ENCODE peak calls at places on chromosomes 2 and 18, in five cellular contexts. A, B, Z, Y and J are unnamed samples.

GRCh38 chr2:12278217-12278755 is 438.4 kb upstream of the TRIB2 start:
- DNase-seq in A (no peak), B (no peak), Z (no peak), Y (no peak), J (no peak)

GRCh38 chr2:49490710-49491109 is 336.4 kb upstream of the FSHR start:
- DNase-seq in A (peak), B (peak), Z (no peak), Y (no peak), J (no peak)

GRCh38 chr2:183680573-183680972 is 556.3 kb downstream of the NUP35 start:
- DNase-seq in A (no peak), B (no peak), Z (no peak), Y (no peak), J (no peak)

GRCh38 chr2:187684181-187684580 is 129.9 kb upstream of the TFPI start:
- DNase-seq in A (no peak), B (no peak), Z (no peak), Y (no peak), J (no peak)

GRCh38 chr2:176814740-176815367 is 397.7 kb upstream of the HNRNPA3 start:
- DNase-seq in A (no peak), B (no peak), Z (peak), Y (no peak), J (no peak)

GRCh38 chr2:135903650-135904049 is 27.4 kb upstream of the MCM6 start:
- DNase-seq in A (no peak), B (no peak), Z (no peak), Y (no peak), J (no peak)

GRCh38 chr18:69948919-69949537 is 1.4 kb upstream of the CD226 start:
- DNase-seq in A (no peak), B (peak), Z (peak), Y (peak), J (no peak)

GRCh38 chr2:156017486-156017885 is 315.0 kb downstream of the NR4A2 start:
- DNase-seq in A (no peak), B (no peak), Z (no peak), Y (no peak), J (no peak)

GRCh38 chr18:31591628-31592027 is at the start of gene TTR:
- DNase-seq in A (no peak), B (no peak), Z (no peak), Y (no peak), J (no peak)

GRCh38 chr18:28905509-28905908 is 728.6 kb upstream of the CDH2 start:
- DNase-seq in A (no peak), B (no peak), Z (no peak), Y (no peak), J (no peak)

GRCh38 chr2:41902892-41903291 is 144.9 kb upstream of the PKDCC start:
- DNase-seq in A (no peak), B (no peak), Z (no peak), Y (no peak), J (no peak)

GRCh38 chr2:31997653-31998052 is 13.2 kb downstream of the MEMO1 start:
- DNase-seq in A (no peak), B (no peak), Z (no peak), Y (no peak), J (no peak)

GRCh38 chr18:22879279-22879678 is 53.8 kb upstream of the RBBP8 start:
- DNase-seq in A (no peak), B (no peak), Z (no peak), Y (no peak), J (no peak)

GRCh38 chr2:150168596-150168995 is 318.9 kb downstream of the RND3 start:
- DNase-seq in A (no peak), B (no peak), Z (no peak), Y (no peak), J (no peak)

GRCh38 chr2:107801498-107801897 is 25.2 kb upstream of the RGPD4 start:
- DNase-seq in A (no peak), B (peak), Z (no peak), Y (no peak), J (no peak)

GRCh38 chr2:181022652-181023051 is 42.2 kb downstream of the UBE2E3 start:
- DNase-seq in A (no peak), B (no peak), Z (no peak), Y (no peak), J (no peak)

GRCh38 chr2:236744316-236745105 is 174.9 kb downstream of the ACKR3 start:
- DNase-seq in A (no peak), B (no peak), Z (no peak), Y (no peak), J (no peak)

GRCh38 chr2:33134086-33134763 is 187.5 kb downstream of the LTBP1 start:
- DNase-seq in A (no peak), B (no peak), Z (no peak), Y (peak), J (no peak)

GRCh38 chr2:84697895-84698294 is 181.6 kb downstream of the DNAH6 start:
- DNase-seq in A (no peak), B (no peak), Z (no peak), Y (no peak), J (no peak)

GRCh38 chr2:239318790-239319189 is 82.0 kb downstream of the HDAC4 start:
- DNase-seq in A (peak), B (peak), Z (no peak), Y (no peak), J (no peak)

GRCh38 chr2:158993721-158994587 is 25.5 kb downstream of the TANC1 start:
- DNase-seq in A (no peak), B (no peak), Z (no peak), Y (no peak), J (no peak)

GRCh38 chr2:213920014-213920413 is 490.8 kb upstream of the VWC2L start:
- DNase-seq in A (no peak), B (no peak), Z (no peak), Y (no peak), J (no peak)

GRCh38 chr2:224309216-224309615 is 92.7 kb downstream of the FAM124B start:
- DNase-seq in A (no peak), B (no peak), Z (no peak), Y (no peak), J (no peak)

GRCh38 chr18:50839341-50839740 is 19.5 kb upstream of the MRO start:
- DNase-seq in A (no peak), B (no peak), Z (no peak), Y (no peak), J (no peak)

GRCh38 chr2:64866797-64867196 is 122.4 kb upstream of the SLC1A4 start:
- DNase-seq in A (no peak), B (no peak), Z (no peak), Y (no peak), J (no peak)

GRCh38 chr18:31247574-31248199 is 70.3 kb upstream of the DSG1 start:
- DNase-seq in A (no peak), B (no peak), Z (no peak), Y (no peak), J (no peak)

GRCh38 chr2:96527052-96527964 is 9.2 kb upstream of the ARID5A start:
- DNase-seq in A (peak), B (peak), Z (peak), Y (no peak), J (no peak)

GRCh38 chr2:218984239-218985020 is 554 bp downstream of the FEV start:
- DNase-seq in A (peak), B (peak), Z (no peak), Y (no peak), J (no peak)

GRCh38 chr2:207869784-207870778 is 100.4 kb upstream of the FZD5 start:
- DNase-seq in A (no peak), B (no peak), Z (peak), Y (no peak), J (no peak)

GRCh38 chr2:112164876-112165275 is 26.7 kb downstream of the FBLN7 start:
- DNase-seq in A (peak), B (no peak), Z (no peak), Y (no peak), J (no peak)

GRCh38 chr2:112118148-112118547 is 20.0 kb upstream of the FBLN7 start:
- DNase-seq in A (no peak), B (no peak), Z (no peak), Y (no peak), J (no peak)

GRCh38 chr2:81901017-81901416 is 1596.5 kb upstream of the LRRTM1 start:
- DNase-seq in A (no peak), B (no peak), Z (no peak), Y (no peak), J (no peak)
- TF ChIP-seq CTCF in A (peak), B (peak), Z (no peak), Y (no peak), J (no peak)

GRCh38 chr2:43748333-43748732 is 25.5 kb upstream of the DYNC2LI1 start:
- DNase-seq in A (no peak), B (no peak), Z (no peak), Y (no peak), J (no peak)

GRCh38 chr2:43749583-43749982 is 24.3 kb upstream of the DYNC2LI1 start:
- DNase-seq in A (no peak), B (no peak), Z (no peak), Y (no peak), J (no peak)

GRCh38 chr2:43754180-43754579 is 19.7 kb upstream of the DYNC2LI1 start:
- DNase-seq in A (no peak), B (no peak), Z (no peak), Y (no peak), J (no peak)

DNA sequence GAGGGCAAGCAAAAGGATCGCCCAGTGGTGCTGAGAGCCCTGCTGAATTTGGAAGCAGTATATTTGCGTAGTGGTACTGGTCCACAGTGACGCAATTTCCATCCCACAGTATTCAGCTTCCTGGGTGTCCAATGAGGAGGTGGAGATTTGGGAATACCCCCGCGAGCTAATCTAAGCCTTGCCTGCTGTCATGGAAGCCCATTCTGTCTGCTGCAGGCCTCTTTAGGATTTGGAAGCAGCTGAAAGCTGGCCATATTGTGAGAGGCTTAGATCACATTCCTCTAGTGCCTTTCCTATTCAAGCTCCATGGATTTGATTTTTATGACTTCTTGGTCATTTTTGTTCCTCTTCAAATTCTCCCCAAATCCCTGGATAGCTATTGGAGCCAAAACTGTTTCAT is 22.4 kb upstream of the DYNC2LI1 start:
- DNase-seq in A (no peak), B (no peak), Z (no peak), Y (no peak), J (no peak)
- H3K27ac ChIP-seq in A (no peak), B (no peak), Z (no peak), Y (no peak), J (no peak)

GRCh38 chr2:227415538-227416424 is 28.0 kb upstream of the SCYGR1 start:
- DNase-seq in A (no peak), B (no peak), Z (no peak), Y (no peak), J (no peak)
- TF ChIP-seq CTCF in A (no peak), B (no peak), Z (no peak), Y (no peak), J (no peak)

DNA sequence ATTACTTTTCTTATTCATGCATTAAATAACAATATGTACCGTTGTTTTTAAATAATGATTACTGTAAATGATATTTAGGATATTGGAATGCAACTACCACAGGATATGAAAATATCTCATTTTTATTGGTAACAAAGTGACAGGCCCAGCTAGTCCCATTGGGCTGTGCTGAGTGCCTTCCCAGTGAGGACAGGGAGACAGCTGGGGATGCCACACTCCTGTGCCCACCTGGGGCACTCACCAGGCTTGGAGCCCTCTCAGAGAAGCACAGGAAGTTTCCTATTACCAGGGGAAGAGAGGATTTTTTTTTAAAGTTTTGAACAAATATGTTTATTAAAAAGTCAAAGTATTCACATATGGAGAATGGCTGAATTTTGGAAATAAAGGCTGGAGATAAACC is 48.9 kb downstream of the PARD6G start:
- DNase-seq in A (no peak), B (peak), Z (no peak), Y (no peak), J (no peak)
- H3K27ac ChIP-seq in A (no peak), B (no peak), Z (no peak), Y (no peak), J (no peak)

GRCh38 chr18:12638634-12639124 is 19.2 kb downstream of the SPIRE1 start:
- DNase-seq in A (no peak), B (no peak), Z (no peak), Y (no peak), J (no peak)

GRCh38 chr18:12637901-12638633 is 19.8 kb downstream of the SPIRE1 start:
- DNase-seq in A (no peak), B (no peak), Z (no peak), Y (no peak), J (no peak)

GRCh38 chr18:12640881-12641200 is 17.1 kb downstream of the SPIRE1 start:
- DNase-seq in A (no peak), B (no peak), Z (no peak), Y (no peak), J (no peak)

GRCh38 chr18:12637393-12637792 is 20.5 kb downstream of the SPIRE1 start:
- DNase-seq in A (no peak), B (no peak), Z (no peak), Y (no peak), J (no peak)

DNA sequence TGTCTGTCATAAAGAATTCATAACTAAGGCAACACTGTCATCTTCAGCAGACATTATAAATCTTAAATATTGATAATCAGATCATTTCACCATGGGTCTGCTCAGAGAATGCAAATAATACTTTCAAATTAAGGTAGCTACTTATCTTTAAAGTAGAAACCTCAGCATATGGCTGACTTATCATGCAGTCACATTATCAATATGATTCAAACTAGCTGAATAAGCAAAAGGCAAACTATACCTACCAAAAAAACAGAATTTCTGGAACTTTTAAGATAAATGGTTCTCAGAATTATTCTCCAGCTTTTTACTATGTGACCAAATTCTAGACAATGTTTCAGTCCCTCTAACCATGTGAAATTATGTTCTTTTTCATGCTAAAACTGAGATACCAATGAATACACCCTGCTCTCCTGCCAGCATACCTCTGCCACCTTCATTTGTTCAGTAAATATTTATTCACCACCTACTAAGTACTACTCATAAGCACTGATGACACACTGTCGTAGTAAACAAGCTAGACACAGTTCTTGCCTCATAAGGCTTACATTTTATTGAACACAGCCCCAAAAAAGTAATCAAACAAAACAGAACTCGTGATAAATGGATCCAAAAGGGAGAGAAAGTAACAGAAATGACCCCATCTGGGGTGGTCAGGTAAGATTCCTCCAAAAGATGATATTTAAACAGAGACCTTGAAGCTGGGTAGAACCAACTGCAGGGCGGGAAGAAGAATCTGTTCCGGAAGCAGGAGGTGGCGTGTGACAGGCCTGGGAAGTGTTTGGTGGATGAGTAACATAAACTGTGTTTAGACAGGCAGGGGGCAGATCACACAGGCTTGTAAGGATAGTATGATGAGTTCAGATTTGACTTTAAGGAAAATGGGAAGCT is 17.7 kb downstream of the SPIRE1 start:
- DNase-seq in A (no peak), B (no peak), Z (no peak), Y (no peak), J (no peak)
- TF ChIP-seq CTCF in A (no peak), B (no peak), Z (no peak), Y (no peak), J (no peak)

GRCh38 chr18:63321291-63321690 is 1.7 kb upstream of the BCL2 start:
- DNase-seq in A (no peak), B (no peak), Z (no peak), Y (no peak), J (no peak)
- H3K27ac ChIP-seq in A (no peak), B (no peak), Z (no peak), Y (peak), J (peak)

GRCh38 chr2:101871480-101871879 is 120.3 kb upstream of the IL1R2 start:
- DNase-seq in A (no peak), B (no peak), Z (no peak), Y (no peak), J (no peak)

GRCh38 chr2:101872480-101872879 is 119.3 kb upstream of the IL1R2 start:
- DNase-seq in A (no peak), B (no peak), Z (no peak), Y (no peak), J (no peak)

GRCh38 chr2:101870444-101870843 is 121.3 kb upstream of the IL1R2 start:
- DNase-seq in A (no peak), B (no peak), Z (no peak), Y (no peak), J (no peak)

GRCh38 chr2:101874069-101874468 is 117.7 kb upstream of the IL1R2 start:
- DNase-seq in A (no peak), B (no peak), Z (no peak), Y (no peak), J (no peak)

DNA sequence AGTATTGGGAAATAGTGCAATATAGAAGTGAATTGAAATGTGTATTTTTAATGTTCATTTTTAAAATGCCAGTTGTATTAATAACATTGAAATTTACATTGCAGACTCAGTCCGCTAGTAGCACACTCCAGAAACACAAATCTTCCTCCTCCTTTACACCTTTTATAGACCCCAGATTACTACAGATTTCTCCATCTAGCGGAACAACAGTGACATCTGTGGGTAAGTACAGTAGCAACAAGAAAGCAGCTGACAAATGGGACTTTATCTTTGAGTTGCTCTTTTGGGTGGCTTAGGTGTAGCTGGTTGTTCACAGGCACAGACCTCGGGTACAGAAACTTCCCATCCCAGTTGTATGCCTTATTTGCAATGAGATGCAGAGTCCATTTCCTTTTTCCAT is 118.2 kb upstream of the IL1R2 start:
- DNase-seq in A (no peak), B (no peak), Z (no peak), Y (no peak), J (no peak)
- TF ChIP-seq CTCF in A (peak), B (peak), Z (no peak), Y (no peak), J (no peak)

GRCh38 chr2:98727758-98728718 is 2.9 kb downstream of the MGAT4A start:
- DNase-seq in A (no peak), B (no peak), Z (no peak), Y (no peak), J (no peak)

GRCh38 chr2:98729652-98730051 is 1.3 kb downstream of the MGAT4A start:
- DNase-seq in A (no peak), B (no peak), Z (no peak), Y (no peak), J (no peak)

GRCh38 chr2:98727369-98727749 is 3.6 kb downstream of the MGAT4A start:
- DNase-seq in A (no peak), B (no peak), Z (peak), Y (no peak), J (no peak)

GRCh38 chr2:98726735-98727368 is 4.1 kb downstream of the MGAT4A start:
- DNase-seq in A (no peak), B (no peak), Z (no peak), Y (no peak), J (no peak)

DNA sequence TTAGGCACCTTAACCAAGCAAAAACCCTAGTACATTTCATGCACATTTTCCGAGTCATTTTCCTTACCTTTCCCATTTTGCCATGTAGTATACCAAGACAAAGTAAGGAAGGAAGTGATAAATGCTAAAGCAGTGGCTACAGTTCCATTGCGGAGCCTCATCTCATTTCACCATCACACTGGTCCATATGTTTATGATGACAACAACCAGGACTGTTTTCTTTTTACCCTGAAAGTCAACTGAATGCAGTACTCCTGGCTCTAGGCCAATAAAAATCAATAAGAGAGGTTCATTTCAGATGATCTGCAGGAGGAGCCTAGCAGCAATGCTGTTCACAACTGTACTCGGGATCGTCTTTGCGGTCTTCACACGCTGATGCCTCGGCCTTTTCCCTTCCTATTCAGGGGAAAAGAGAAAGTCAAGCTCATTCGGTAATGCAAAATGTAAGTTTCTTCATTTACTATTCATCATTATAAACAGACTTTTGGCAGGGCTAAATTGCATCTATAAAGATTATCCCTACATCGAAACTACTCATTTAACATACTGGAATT is 4.7 kb downstream of the MGAT4A start:
- DNase-seq in A (no peak), B (no peak), Z (no peak), Y (no peak), J (no peak)
- H3K27ac ChIP-seq in A (no peak), B (no peak), Z (no peak), Y (no peak), J (no peak)